ENCODE peak calls at places on chromosome 10, in four cellular contexts. Y is brain microvascular endothelial cell; G is naive thymus-derived CD4-positive, alpha-beta T cell; V is hepatocyte. E is an unnamed sample. For H3K36me3 and H3K27me3, the result is how much of the 10 kb centered on the place peaks cover.

GRCh38 chr10:132142396-132143161 is 44.2 kb upstream of the DPYSL4 start:
- DNase-seq in V (peak), Y (no peak), G (peak), E (peak)

GRCh38 chr10:77825965-77826364 is 100.6 kb downstream of the DLG5 start:
- DNase-seq in V (no peak), G (no peak), Y (no peak), E (no peak)

GRCh38 chr10:97280783-97281182 is 11.7 kb downstream of the ARHGAP19 start:
- DNase-seq in V (peak), Y (no peak), G (no peak), E (no peak)

GRCh38 chr10:118615888-118616287 is 20.4 kb upstream of the PRLHR start:
- DNase-seq in G (no peak), V (no peak), Y (peak), E (peak)

GRCh38 chr10:88114368-88114767 is 250.9 kb downstream of the PTEN start:
- DNase-seq in Y (peak), V (peak), G (peak), E (peak)

GRCh38 chr10:114541081-114541833 is 116.8 kb downstream of the ABLIM1 start:
- DNase-seq in G (peak), V (peak), Y (peak), E (no peak)

GRCh38 chr10:11003739-11004515 is 13.7 kb upstream of the CELF2 start:
- DNase-seq in V (no peak), Y (peak), G (no peak), E (no peak)

GRCh38 chr10:62992145-62992721 is 140.9 kb upstream of the NRBF2 start:
- DNase-seq in Y (peak), G (no peak), V (no peak), E (no peak)

GRCh38 chr10:114768394-114768786 is 53.2 kb upstream of the FHIP2A start:
- DNase-seq in G (no peak), V (no peak), Y (no peak), E (no peak)

GRCh38 chr10:19702215-19702614 is 114.0 kb upstream of the PLXDC2 start:
- DNase-seq in G (no peak), Y (peak), V (no peak), E (no peak)

GRCh38 chr10:130720235-130720634 is 584.0 kb downstream of the GLRX3 start:
- DNase-seq in Y (no peak), V (no peak), G (no peak), E (no peak)

GRCh38 chr10:97456034-97456685 is 10.2 kb downstream of the ZDHHC16 start:
- DNase-seq in Y (no peak), V (no peak), G (no peak), E (no peak)

GRCh38 chr10:51699145-51699474 is 285 bp downstream of the CSTF2T start:
- DNase-seq in G (no peak), Y (no peak), V (no peak), E (no peak)

GRCh38 chr10:101566333-101567164 is 21.5 kb downstream of the POLL start:
- DNase-seq in V (no peak), G (no peak), Y (no peak), E (peak)

GRCh38 chr10:75450654-75451419 is 19.4 kb downstream of the LRMDA start:
- DNase-seq in G (no peak), Y (no peak), V (no peak), E (no peak)

GRCh38 chr10:131817866-131818509 is 82.8 kb upstream of the PPP2R2D start:
- DNase-seq in G (no peak), Y (no peak), V (no peak), E (no peak)

GRCh38 chr10:131245475-131246059 is 66.0 kb downstream of the TCERG1L start:
- DNase-seq in G (no peak), V (no peak), Y (no peak), E (no peak)

GRCh38 chr10:21401196-21401595 is 124.3 kb downstream of the SKIDA1 start:
- DNase-seq in G (no peak), V (no peak), Y (peak), E (no peak)

GRCh38 chr10:110221721-110222261 is 14.4 kb downstream of the MXI1 start:
- DNase-seq in V (peak), Y (peak), G (peak), E (peak)

GRCh38 chr10:77737608-77738007 is 100.0 kb upstream of the KCNMA1 start:
- DNase-seq in G (no peak), Y (peak), V (no peak), E (no peak)

GRCh38 chr10:4242561-4243035 is 457.6 kb upstream of the KLF6 start:
- DNase-seq in Y (peak), V (no peak), G (no peak), E (no peak)

GRCh38 chr10:103127241-103127640 is 65.8 kb downstream of the NT5C2 start:
- DNase-seq in Y (no peak), V (no peak), G (no peak), E (no peak)

GRCh38 chr10:24894728-24895127 is 57.7 kb downstream of the PRTFDC1 start:
- DNase-seq in G (peak), Y (no peak), V (no peak), E (no peak)

GRCh38 chr10:60382946-60383681 is 6.6 kb downstream of the ANK3 start:
- DNase-seq in Y (no peak), V (no peak), G (no peak), E (no peak)

DNA sequence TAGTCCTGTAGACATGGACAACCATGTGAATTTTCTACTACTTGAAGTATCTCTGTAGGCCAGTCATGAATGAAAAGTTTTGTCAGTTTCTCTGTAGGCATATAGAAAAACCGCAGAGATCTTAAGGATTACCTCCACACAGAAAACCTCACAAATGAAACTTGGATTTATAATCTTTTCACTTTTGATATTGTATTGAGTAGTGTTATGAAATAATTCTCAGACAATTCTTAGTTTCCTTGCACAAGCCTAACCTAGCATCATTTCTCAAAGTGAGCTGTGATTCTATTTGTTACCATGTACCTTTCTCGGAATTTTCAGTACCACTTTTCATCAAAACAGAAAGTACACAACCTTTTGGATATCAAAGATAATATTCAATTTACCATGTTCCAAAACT is 51.4 kb upstream of the OIT3 start:
- DNase-seq in G (no peak), V (no peak), Y (no peak), E (no peak)
- H3K36me3 ChIP-seq in G (under half), V (under half), Y (under half), E (under half)

DNA sequence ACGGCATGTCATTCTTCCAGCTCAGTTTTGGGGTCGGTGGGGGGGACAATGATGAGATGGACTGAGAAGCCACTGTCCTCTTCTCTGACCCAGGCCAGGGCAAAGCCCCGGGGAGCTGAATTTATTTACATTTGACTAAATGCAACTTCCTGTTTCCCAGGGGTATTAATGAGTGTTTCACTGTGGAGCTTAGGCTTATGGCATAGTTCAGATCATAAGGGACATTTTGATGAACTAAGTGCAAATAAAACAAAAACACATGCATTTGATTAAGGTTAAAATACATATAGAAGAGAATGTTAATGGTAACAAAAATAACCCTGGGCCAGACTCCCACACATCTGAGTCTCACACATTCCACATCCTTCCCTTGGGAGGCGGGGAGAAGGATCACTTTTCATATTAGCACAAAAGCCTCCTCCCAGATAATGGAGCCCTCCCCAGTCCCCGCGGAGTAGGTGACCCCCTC is 320.6 kb downstream of the FRMD4A start:
- DNase-seq in G (no peak), Y (peak), V (no peak), E (peak)
- H3K4me3 ChIP-seq in G (peak), Y (peak), V (no peak), E (no peak)

DNA sequence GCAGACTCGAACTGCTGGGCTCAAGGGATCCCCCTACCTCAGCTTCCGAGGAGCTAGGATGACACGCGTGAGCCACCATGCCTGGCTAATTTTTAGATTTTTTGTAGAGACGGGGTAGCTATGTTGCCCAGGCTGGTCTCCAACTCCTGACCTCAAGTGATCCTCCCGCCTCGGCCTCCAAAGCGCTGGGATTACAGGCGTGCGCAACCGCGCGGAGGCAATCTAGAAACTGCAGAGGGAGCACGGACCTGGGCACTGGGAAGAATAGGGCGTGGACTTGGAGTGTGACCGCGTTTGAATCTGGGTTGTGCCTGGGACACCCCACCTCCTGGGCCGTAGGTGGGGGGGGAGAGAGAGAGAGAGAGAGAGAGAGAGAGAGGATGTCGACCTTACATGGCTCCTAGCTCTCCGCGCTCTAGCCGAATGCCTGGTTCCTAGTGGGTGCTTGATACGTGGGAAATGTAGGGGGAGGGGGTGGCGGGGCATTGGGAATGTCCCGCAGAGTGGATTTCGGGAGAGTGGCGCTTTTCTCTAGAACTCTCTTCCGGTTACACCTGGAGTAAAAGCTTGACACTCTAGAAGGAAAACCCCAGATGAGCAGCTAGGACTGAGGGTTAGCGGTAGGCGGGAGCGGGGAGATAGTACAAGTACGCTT is 1.2 kb upstream of the MAP3K8 start:
- DNase-seq in Y (no peak), V (no peak), G (no peak), E (peak)
- H3K27me3 ChIP-seq in Y (under half), V (under half), G (under half), E (under half)

GRCh38 chr10:116070743-116071320 is 202.2 kb downstream of the GFRA1 start:
- DNase-seq in Y (no peak), G (no peak), V (no peak), E (no peak)
- H3K36me3 ChIP-seq in Y (under half), G (under half), V (under half), E (under half)

GRCh38 chr10:124628676-124629021 is 115.5 kb downstream of the FAM53B start:
- DNase-seq in Y (no peak), V (no peak), G (no peak), E (no peak)

GRCh38 chr10:124625831-124626238 is 118.3 kb downstream of the FAM53B start:
- DNase-seq in G (no peak), V (no peak), Y (no peak), E (no peak)

GRCh38 chr10:124627851-124628675 is 116.1 kb downstream of the FAM53B start:
- DNase-seq in G (no peak), Y (no peak), V (no peak), E (no peak)

GRCh38 chr10:124624875-124625274 is 119.3 kb downstream of the FAM53B start:
- DNase-seq in G (no peak), Y (no peak), V (no peak), E (no peak)

GRCh38 chr10:124626759-124627380 is 117.3 kb downstream of the FAM53B start:
- DNase-seq in G (peak), V (no peak), Y (no peak), E (peak)
- H3K4me3 ChIP-seq in G (peak), V (no peak), Y (no peak), E (no peak)

DNA sequence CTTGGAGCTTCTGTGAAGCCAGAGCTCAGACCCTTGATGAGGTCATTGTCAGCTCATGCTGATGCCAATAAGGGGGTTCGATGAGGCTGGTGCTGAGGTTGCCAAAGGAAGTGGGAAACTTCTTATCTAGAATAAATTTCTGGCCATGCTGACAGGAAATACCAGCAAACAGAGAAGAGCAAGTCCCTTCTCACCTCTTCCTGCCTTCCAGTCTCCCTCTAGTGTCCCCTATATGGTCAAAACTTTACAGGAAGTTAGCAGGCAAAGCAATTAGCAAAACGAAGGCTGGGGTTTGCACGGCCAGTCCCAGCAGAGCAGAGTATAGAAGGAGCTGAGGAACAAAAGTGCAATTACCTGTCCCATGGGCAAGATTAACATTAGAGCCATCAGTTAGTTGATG is 15.1 kb upstream of the NEUROG3 start:
- DNase-seq in G (no peak), V (no peak), Y (no peak), E (peak)
- H3K27me3 ChIP-seq in G (under half), V (under half), Y (under half), E (under half)